ENCODE peak calls at places on chromosomes 7 and 10, in seven cellular contexts. Z, K, B, E, S, L and H are unnamed samples.
A peak's percentile ranks its signal among the peaks of the same experiment; 100 is the strongest.

GRCh38 chr7:120864146-120864920 is 6.4 kb upstream of the TSPAN12 start:
- DNase-seq in Z (no peak), K (no peak), B (no peak), E (no peak), S (no peak), L (no peak), H (no peak)

GRCh38 chr10:97025613-97026242 is 160.0 kb downstream of the SLIT1 start:
- DNase-seq in Z (peak; percentile 49), K (peak; percentile 84), B (peak; percentile 73), E (peak; percentile 44), S (no peak), L (peak; percentile 40), H (no peak)

GRCh38 chr7:91798425-91798824 is 82.1 kb downstream of the MTERF1 start:
- DNase-seq in Z (no peak), K (no peak), B (no peak), E (no peak), S (no peak), L (no peak), H (no peak)

GRCh38 chr10:19728376-19728775 is 87.9 kb upstream of the PLXDC2 start:
- DNase-seq in Z (no peak), K (no peak), B (no peak), E (no peak), S (no peak), L (no peak), H (no peak)

GRCh38 chr7:23246540-23246939 is at the start of gene GPNMB:
- DNase-seq in Z (peak; percentile 70), K (no peak), B (no peak), E (no peak), S (no peak), L (peak; percentile 58), H (no peak)

GRCh38 chr7:128108641-128109423 is 77.6 kb upstream of the LRRC4 start:
- DNase-seq in Z (no peak), K (no peak), B (no peak), E (no peak), S (no peak), L (no peak), H (no peak)

GRCh38 chr7:158726277-158726807 is 21.7 kb upstream of the NCAPG2 start:
- DNase-seq in Z (no peak), K (no peak), B (no peak), E (no peak), S (no peak), L (no peak), H (no peak)

GRCh38 chr7:86647340-86648094 is 3.8 kb downstream of the GRM3 start:
- DNase-seq in Z (no peak), K (no peak), B (no peak), E (no peak), S (no peak), L (no peak), H (no peak)

GRCh38 chr10:12419279-12419847 is 70.0 kb downstream of the CAMK1D start:
- DNase-seq in Z (peak; percentile 99), K (no peak), B (no peak), E (no peak), S (peak; percentile 19), L (peak; percentile 99), H (peak; percentile 26)

GRCh38 chr7:150909192-150909591 is 56.9 kb downstream of the AOC1 start:
- DNase-seq in Z (no peak), K (no peak), B (no peak), E (no peak), S (no peak), L (no peak), H (peak; percentile 12)

GRCh38 chr7:111312966-111313365 is 222.0 kb downstream of the LRRN3 start:
- DNase-seq in Z (peak; percentile 9), K (peak; percentile 39), B (no peak), E (no peak), S (no peak), L (peak; percentile 18), H (no peak)

GRCh38 chr7:92641921-92642511 is 51.8 kb upstream of the FAM133B start:
- DNase-seq in Z (peak; percentile 75), K (no peak), B (no peak), E (no peak), S (no peak), L (peak; percentile 86), H (no peak)

GRCh38 chr7:78134256-78134655 is 335.7 kb downstream of the PHTF2 start:
- DNase-seq in Z (peak; percentile 63), K (no peak), B (no peak), E (peak; percentile 23), S (no peak), L (peak; percentile 88), H (no peak)

GRCh38 chr7:1096156-1097119 is 8.5 kb downstream of the GPER1 start:
- DNase-seq in Z (no peak), K (no peak), B (peak; percentile 61), E (no peak), S (no peak), L (no peak), H (no peak)

GRCh38 chr10:34956756-34957155 is 133.4 kb downstream of the CUL2 start:
- DNase-seq in Z (no peak), K (no peak), B (no peak), E (peak; percentile 18), S (no peak), L (no peak), H (no peak)

GRCh38 chr7:101114492-101114891 is 12.4 kb upstream of the SERPINE1 start:
- DNase-seq in Z (no peak), K (no peak), B (no peak), E (no peak), S (no peak), L (no peak), H (no peak)

GRCh38 chr10:102597131-102597891 is 47.0 kb upstream of the TRIM8 start:
- DNase-seq in Z (no peak), K (peak; percentile 35), B (no peak), E (no peak), S (no peak), L (no peak), H (no peak)

GRCh38 chr10:102595293-102595692 is 49.0 kb upstream of the TRIM8 start:
- DNase-seq in Z (no peak), K (no peak), B (no peak), E (no peak), S (no peak), L (no peak), H (no peak)

GRCh38 chr10:102595914-102596313 is 48.4 kb upstream of the TRIM8 start:
- DNase-seq in Z (no peak), K (peak; percentile 76), B (no peak), E (no peak), S (no peak), L (no peak), H (no peak)

GRCh38 chr10:102593804-102594079 is 50.5 kb upstream of the TRIM8 start:
- DNase-seq in Z (no peak), K (no peak), B (no peak), E (no peak), S (no peak), L (no peak), H (no peak)

GRCh38 chr10:102596506-102596971 is 47.7 kb upstream of the TRIM8 start:
- DNase-seq in Z (peak; percentile 64), K (peak; percentile 90), B (peak; percentile 67), E (peak; percentile 75), S (no peak), L (peak; percentile 62), H (no peak)
- H3K4me1 ChIP-seq in Z (peaks cover 24% of the 10 kb centered on the region), K (peaks cover 13% of the 10 kb centered on the region), B (peaks cover 74% of the 10 kb centered on the region), E (peaks cover 3% of the 10 kb centered on the region), S (peaks cover 61% of the 10 kb centered on the region), L (peaks cover 24% of the 10 kb centered on the region), H (no peaks in the 10 kb centered on the region)

GRCh38 chr10:82572686-82573226 is 697.8 kb downstream of the NRG3 start:
- DNase-seq in Z (no peak), K (no peak), B (no peak), E (no peak), S (no peak), L (no peak), H (no peak)

GRCh38 chr10:82576093-82576492 is 701.1 kb downstream of the NRG3 start:
- DNase-seq in Z (no peak), K (no peak), B (no peak), E (no peak), S (no peak), L (no peak), H (no peak)

GRCh38 chr10:82574081-82574480 is 699.1 kb downstream of the NRG3 start:
- DNase-seq in Z (no peak), K (no peak), B (no peak), E (no peak), S (no peak), L (no peak), H (no peak)
- H3K4me1 ChIP-seq in Z (no peaks in the 10 kb centered on the region), K (no peaks in the 10 kb centered on the region), B (peaks cover 7% of the 10 kb centered on the region), E (no peaks in the 10 kb centered on the region), S (no peaks in the 10 kb centered on the region), L (no peaks in the 10 kb centered on the region), H (no peaks in the 10 kb centered on the region)

GRCh38 chr7:140093375-140093774 is 30.6 kb upstream of the PARP12 start:
- DNase-seq in Z (no peak), K (no peak), B (no peak), E (no peak), S (no peak), L (no peak), H (no peak)
- H3K4me1 ChIP-seq in Z (no peaks in the 10 kb centered on the region), K (no peaks in the 10 kb centered on the region), B (no peaks in the 10 kb centered on the region), E (no peaks in the 10 kb centered on the region), S (no peaks in the 10 kb centered on the region), L (no peaks in the 10 kb centered on the region), H (no peaks in the 10 kb centered on the region)

GRCh38 chr10:80204193-80204714 is 1.1 kb downstream of the ANXA11 start:
- DNase-seq in Z (peak; percentile 46), K (peak; percentile 79), B (peak; percentile 81), E (no peak), S (no peak), L (no peak), H (no peak)

GRCh38 chr10:80201592-80202256 is 3.6 kb downstream of the ANXA11 start:
- DNase-seq in Z (no peak), K (no peak), B (peak; percentile 62), E (no peak), S (no peak), L (no peak), H (no peak)

GRCh38 chr10:80203835-80204148 is 1.5 kb downstream of the ANXA11 start:
- DNase-seq in Z (no peak), K (no peak), B (no peak), E (no peak), S (no peak), L (no peak), H (no peak)

GRCh38 chr10:80204801-80205477 is 398 bp downstream of the ANXA11 start:
- DNase-seq in Z (peak; percentile 45), K (peak; percentile 69), B (peak; percentile 48), E (no peak), S (no peak), L (peak; percentile 30), H (no peak)

DNA sequence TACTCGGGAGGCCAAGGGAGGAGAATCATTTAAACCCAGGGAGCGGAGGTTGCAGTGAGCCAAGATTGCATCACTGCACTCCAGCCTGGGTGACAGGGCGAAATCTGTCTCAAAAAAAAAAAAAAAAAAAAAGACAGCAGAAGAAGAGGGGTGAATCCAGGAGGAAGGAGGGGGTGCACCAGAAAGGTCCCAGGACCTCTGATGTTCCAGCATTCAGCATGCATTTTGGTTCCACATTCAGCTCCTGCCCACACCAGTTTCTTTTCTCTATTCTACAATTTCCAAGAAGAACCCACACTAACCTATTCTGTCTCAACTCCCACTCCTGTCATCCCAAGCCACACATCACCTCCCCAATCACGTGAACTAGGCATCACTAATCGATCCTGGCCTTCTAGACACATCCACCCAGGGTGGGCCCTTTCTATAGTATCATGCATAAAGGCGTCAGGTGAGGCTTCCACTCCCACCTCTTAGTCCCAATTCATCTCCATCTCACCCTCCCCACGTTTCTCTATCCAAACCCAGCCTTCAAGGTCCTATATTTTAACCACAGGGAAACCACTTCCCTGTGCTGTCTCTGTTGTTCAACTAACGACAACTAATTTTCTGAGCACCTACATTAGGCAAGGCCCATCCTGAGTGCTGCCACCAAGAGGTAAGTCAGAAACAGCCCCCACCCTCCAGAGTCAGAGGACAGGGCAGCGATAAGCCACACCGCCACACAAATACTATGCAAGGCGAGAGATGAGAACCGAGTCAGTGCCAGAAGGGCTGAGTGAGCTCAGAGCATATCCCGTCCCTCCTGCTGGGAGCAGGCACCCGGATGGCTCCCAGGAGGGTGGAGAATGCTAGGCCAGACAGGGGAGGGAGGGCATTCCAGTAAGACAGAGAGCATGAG is 2.2 kb downstream of the ANXA11 start:
- DNase-seq in Z (peak; percentile 90), K (peak; percentile 90), B (peak; percentile 73), E (no peak), S (no peak), L (peak; percentile 85), H (peak; percentile 52)
- H3K4me1 ChIP-seq in Z (peaks cover 37% of the 10 kb centered on the region), K (peaks cover 3% of the 10 kb centered on the region), B (peaks cover 87% of the 10 kb centered on the region), E (peaks cover 68% of the 10 kb centered on the region), S (peaks cover 83% of the 10 kb centered on the region), L (peaks cover 27% of the 10 kb centered on the region), H (peaks cover 44% of the 10 kb centered on the region)